ENCODE peak calls at places on chromosomes 16 and 17, in ten cellular contexts. D is Caco-2; Y is tibial nerve; S is endodermal cell; N is left ventricle myocardium inferior; V is CD4-positive, alpha-beta T cell; U is upper lobe of right lung; W is transverse colon; B is aorta; X is HAP-1. Z is an unnamed sample. For H3K9me3, the result is how much of the 10 kb centered on the place peaks cover.

GRCh38 chr17:63652106-63652505 is 29.9 kb downstream of the MAP3K3 start:
- DNase-seq in Y (no peak), S (no peak), W (no peak), N (no peak), X (no peak), D (no peak), U (no peak), V (no peak), B (no peak), Z (no peak)

GRCh38 chr17:28057731-28058246 is 15.3 kb downstream of the NLK start:
- DNase-seq in W (no peak), X (no peak), Y (no peak), D (peak), S (no peak), N (no peak), U (no peak), B (no peak), V (no peak), Z (no peak)

GRCh38 chr17:62628845-62629555 is 1.5 kb downstream of the MRC2 start:
- DNase-seq in N (no peak), D (no peak), W (no peak), S (peak), X (peak), V (no peak), Y (no peak), U (no peak), B (peak), Z (no peak)

GRCh38 chr16:82660966-82661365 is 34.2 kb downstream of the CDH13 start:
- DNase-seq in S (no peak), U (no peak), N (no peak), W (no peak), Y (no peak), D (no peak), V (no peak), B (no peak), X (no peak), Z (no peak)

GRCh38 chr17:32261521-32261792 is 4.2 kb upstream of the RHBDL3 start:
- DNase-seq in D (no peak), W (no peak), S (no peak), V (no peak), U (no peak), B (no peak), X (no peak), N (no peak), Y (no peak), Z (no peak)

GRCh38 chr16:28836761-28837064 is 9.4 kb downstream of the TUFM start:
- DNase-seq in D (no peak), N (no peak), U (no peak), S (no peak), Y (no peak), X (no peak), B (peak), W (no peak), V (no peak), Z (no peak)

GRCh38 chr17:49494937-49495841 is at the start of gene NGFR:
- DNase-seq in B (no peak), D (peak), N (peak), S (peak), X (peak), Y (no peak), V (peak), U (no peak), W (peak), Z (peak)

GRCh38 chr17:66165537-66166123 is 26.3 kb downstream of the CEP112 start:
- DNase-seq in X (peak), B (no peak), V (no peak), U (no peak), S (no peak), N (no peak), W (no peak), Y (no peak), D (peak), Z (no peak)

GRCh38 chr17:5179003-5179402 is 12.7 kb downstream of the ZNF594 start:
- DNase-seq in Y (no peak), V (no peak), B (no peak), S (no peak), W (no peak), D (no peak), X (no peak), N (no peak), U (no peak), Z (no peak)

GRCh38 chr17:5183410-5183793 is 8.3 kb downstream of the ZNF594 start:
- DNase-seq in U (no peak), X (no peak), S (no peak), D (no peak), B (no peak), N (no peak), V (no peak), Y (no peak), W (no peak), Z (no peak)

GRCh38 chr17:5181509-5182305 is 10.0 kb downstream of the ZNF594 start:
- DNase-seq in D (no peak), S (peak), N (no peak), X (no peak), Y (no peak), U (no peak), B (no peak), W (no peak), V (no peak), Z (no peak)

GRCh38 chr17:5184284-5184683 is 7.4 kb downstream of the ZNF594 start:
- DNase-seq in Y (no peak), X (no peak), B (no peak), V (no peak), W (no peak), D (no peak), N (no peak), S (peak), U (no peak), Z (no peak)

DNA sequence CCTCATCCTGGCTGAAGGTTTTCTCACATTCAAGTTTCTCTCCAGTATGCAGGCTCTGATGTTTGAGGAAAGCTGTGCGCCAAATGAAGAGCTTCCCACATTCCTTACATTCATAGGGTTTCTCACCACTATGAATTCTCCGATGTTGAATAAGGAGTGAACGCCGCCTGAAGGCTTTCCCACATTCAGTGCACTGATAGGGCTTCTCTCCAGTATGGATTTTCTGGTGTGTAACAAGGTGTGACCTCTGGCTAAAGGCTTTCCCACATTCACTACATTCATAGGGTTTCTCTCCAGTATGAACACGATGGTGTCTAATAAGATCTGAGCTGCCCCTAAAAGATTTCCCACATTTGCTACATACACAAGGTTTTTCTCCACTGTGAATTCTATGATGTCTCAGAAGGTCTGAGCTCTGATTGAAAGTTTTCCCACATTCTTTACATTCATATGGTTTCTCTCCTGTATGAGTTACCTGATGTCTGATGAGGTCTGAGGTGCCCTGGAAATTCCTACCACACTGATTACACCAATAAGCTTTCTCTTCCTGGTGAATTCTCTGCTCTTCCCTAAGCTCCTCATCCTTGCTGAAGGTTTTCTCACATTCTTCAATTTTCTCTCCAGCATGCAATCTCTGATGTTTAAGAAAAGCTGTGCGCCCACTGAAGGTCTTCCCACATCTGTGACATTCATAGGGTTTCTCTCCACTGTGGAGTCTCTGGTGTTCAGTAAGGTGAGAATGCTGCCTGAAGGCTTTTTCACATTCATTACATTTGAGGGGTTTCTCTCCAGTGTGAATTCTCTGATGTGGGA is 8.9 kb downstream of the ZNF594 start:
- DNase-seq in Y (no peak), U (no peak), B (no peak), S (no peak), X (no peak), N (no peak), W (no peak), V (no peak), D (no peak), Z (no peak)
- H3K9me3 ChIP-seq in Y (under half), U (half or more), B (under half), S (half or more), X (half or more), N (half or more), W (half or more), V (half or more), D (under half), Z (under half)

DNA sequence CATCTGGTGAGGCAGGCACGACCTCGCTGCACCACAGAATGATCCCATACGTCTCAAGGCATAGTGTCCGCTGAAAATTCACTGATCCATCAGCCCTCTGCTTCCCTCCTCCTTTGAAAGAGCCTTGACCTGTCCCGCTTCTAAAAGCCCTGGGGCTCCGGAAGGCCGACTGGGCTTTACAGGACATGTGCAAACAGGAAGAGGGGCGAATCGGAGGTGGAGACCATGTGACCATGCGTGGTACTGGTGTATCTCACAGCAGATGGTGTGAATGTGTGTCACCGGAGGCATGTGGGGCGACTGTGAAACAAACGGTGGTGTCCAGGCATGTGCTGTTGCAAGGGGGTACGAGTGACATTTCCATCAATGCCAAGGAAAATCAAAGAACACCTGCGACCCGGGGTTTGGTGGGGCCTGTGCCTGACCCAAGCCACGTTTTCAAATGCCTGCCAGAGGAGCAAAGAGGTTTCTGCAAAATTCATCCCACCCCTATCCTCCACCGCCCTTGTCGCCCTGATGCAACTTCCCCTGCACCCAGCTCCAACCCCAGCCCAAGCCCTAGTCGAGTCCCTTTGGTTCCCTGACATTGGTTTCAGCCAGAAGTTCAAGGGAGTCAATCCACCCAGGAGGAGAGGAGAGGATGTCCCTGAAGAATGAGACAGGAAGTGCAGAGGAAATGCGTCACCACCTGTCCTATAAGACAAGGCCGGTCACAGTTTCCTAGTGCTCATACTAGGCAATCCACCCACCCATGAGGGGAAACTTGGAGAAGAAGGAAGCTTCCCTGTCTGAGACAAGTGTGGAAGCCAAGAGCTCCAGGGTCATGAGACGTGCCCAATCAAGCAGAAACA is 5.9 kb upstream of the KCNJ18 start:
- DNase-seq in S (no peak), N (no peak), X (no peak), B (peak), U (no peak), D (no peak), Y (no peak), V (no peak), W (no peak), Z (no peak)
- H3K9me3 ChIP-seq in S (under half), N (under half), X (under half), B (under half), U (under half), D (under half), Y (under half), V (under half), W (under half), Z (under half)

GRCh38 chr16:55661842-55662479 is 6.2 kb downstream of the SLC6A2 start:
- DNase-seq in N (no peak), X (no peak), W (no peak), V (no peak), S (no peak), D (no peak), B (no peak), Y (no peak), U (no peak), Z (no peak)
- H3K9me3 ChIP-seq in N (under half), X (under half), W (under half), V (under half), S (under half), D (under half), B (under half), Y (under half), U (under half), Z (under half)

DNA sequence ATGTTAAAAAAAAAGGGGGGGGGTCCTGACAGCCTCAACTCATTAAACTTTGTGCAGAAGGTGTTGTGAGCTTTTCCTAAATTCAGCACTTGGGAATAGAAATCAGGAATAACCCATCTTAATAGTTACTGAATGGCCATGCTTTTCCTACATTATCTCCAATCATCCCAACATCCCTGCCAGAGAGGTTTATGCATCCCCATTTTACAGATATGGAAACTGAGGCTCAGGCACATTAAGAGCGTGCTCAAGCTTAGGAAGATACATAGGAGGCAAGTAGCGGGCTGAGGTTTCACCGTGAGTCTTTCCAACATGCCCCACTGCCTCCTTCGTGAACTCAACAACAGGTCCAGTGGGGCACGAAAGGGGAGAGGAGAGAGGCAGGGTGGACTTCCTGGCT is 78.4 kb downstream of the C17orf67 start:
- DNase-seq in S (no peak), U (no peak), Y (no peak), W (no peak), N (no peak), B (no peak), D (no peak), X (no peak), V (no peak), Z (no peak)
- H3K9me3 ChIP-seq in S (under half), U (under half), Y (under half), W (under half), N (under half), B (under half), D (under half), X (under half), V (under half), Z (under half)

DNA sequence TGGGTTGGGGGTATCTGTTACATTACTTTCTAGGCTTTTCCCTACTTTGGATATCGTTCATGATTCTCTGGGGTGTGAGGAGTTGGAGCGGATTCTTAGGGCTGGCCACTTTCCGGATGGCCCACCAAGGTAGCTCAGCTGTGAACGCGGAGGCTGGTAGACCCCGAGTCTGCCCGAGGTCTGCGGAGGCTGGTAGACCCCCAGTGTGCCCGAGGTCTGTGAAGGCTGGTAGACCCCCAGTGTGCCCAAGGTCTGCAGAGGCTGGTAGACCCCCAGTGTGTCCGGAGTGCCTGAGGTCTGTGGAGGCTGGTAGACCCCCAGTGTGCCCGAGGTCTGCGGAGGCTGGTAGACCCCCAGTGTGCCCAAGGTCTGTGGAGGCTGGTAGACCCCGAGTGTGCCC is 99.2 kb upstream of the ZNF469 start:
- DNase-seq in B (no peak), V (no peak), X (no peak), S (no peak), D (no peak), W (no peak), N (peak), Y (no peak), U (no peak), Z (no peak)
- H3K9me3 ChIP-seq in B (under half), V (under half), X (under half), S (under half), D (under half), W (under half), N (under half), Y (under half), U (under half), Z (under half)

DNA sequence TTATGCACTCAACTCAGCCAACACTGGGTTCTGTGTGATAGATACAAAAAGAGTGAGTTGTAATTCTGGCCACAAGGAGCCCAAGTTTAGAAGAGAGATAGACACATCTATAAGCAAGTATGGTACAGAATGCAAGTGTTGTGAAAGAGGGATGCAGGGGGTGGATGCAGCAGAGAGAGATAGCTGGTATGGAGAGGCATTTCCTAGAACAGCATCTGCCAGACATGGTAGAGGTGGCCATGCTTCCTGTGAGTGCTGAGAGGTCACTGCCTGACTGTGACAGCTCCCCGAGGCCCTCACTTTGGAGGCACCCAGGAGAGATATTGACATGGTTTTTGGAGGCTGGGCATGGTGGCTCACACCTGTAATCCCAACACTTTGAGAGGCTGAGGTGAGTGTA is 2.0 kb upstream of the KRTAP16-1 start:
- DNase-seq in D (no peak), S (no peak), Y (no peak), X (no peak), W (no peak), U (no peak), V (no peak), B (no peak), N (no peak), Z (no peak)
- H3K9me3 ChIP-seq in D (under half), S (under half), Y (under half), X (under half), W (under half), U (under half), V (under half), B (under half), N (under half), Z (under half)

Z was measured in T-helper 17 cell.